ENCODE peak calls at places on chromosome 7, in eight cellular contexts. W is A549, E is thyroid gland, Y is LHCN-M2, K is NCI-H510A treated with DMSO at 0.1 percent for 48 hours, H is iris pigment epithelial cell, G is NCI-H446, I is nucleus accumbens. R is an unnamed sample.

GRCh38 chr7:13181221-13181620 is 493.8 kb downstream of the ARL4A start:
- DNase-seq in W (peak; percentile 2), I (no peak), G (peak; percentile 19), Y (peak; percentile 74), K (peak; percentile 84), E (peak; percentile 63), H (peak; percentile 12), R (no peak)

GRCh38 chr7:35596061-35596460 is 98.9 kb downstream of the HERPUD2 start:
- DNase-seq in H (peak; percentile 51), G (no peak), I (no peak), Y (peak; percentile 94), W (no peak), K (no peak), E (no peak), R (no peak)

GRCh38 chr7:142807855-142808460 is 37.2 kb downstream of the PRSS2 start:
- DNase-seq in E (no peak), K (no peak), H (peak; percentile 63), G (no peak), I (no peak), W (no peak), Y (no peak), R (peak; percentile 88)

GRCh38 chr7:151304856-151305255 is 36.8 kb upstream of the NUB1 start:
- DNase-seq in E (no peak), I (no peak), G (no peak), Y (no peak), W (no peak), K (peak; percentile 19), H (no peak), R (no peak)

GRCh38 chr7:70674268-70675025 is 457.5 kb upstream of the GALNT17 start:
- DNase-seq in W (no peak), H (no peak), Y (no peak), E (no peak), I (peak; percentile 21), K (no peak), G (no peak), R (no peak)

GRCh38 chr7:92665926-92666325 is 75.7 kb upstream of the FAM133B start:
- DNase-seq in I (no peak), H (no peak), Y (peak; percentile 58), K (no peak), G (no peak), W (no peak), E (no peak), R (no peak)

GRCh38 chr7:45898241-45898640 is 10.0 kb downstream of the IGFBP1 start:
- DNase-seq in E (no peak), Y (peak; percentile 47), G (no peak), K (no peak), I (no peak), H (no peak), W (no peak), R (no peak)

GRCh38 chr7:114082934-114083647 is 164.3 kb upstream of the PPP1R3A start:
- DNase-seq in I (no peak), H (no peak), G (no peak), K (no peak), Y (no peak), W (no peak), E (peak; percentile 56), R (no peak)

GRCh38 chr7:17697128-17697881 is 243.0 kb downstream of the SNX13 start:
- DNase-seq in H (no peak), W (peak; percentile 9), G (no peak), E (no peak), I (no peak), Y (no peak), K (no peak), R (no peak)

GRCh38 chr7:7992502-7992901 is 23.9 kb downstream of the GLCCI1 start:
- DNase-seq in K (no peak), H (no peak), Y (peak; percentile 17), E (no peak), I (no peak), G (no peak), W (peak; percentile 18), R (no peak)

GRCh38 chr7:128831178-128831993 is 1.2 kb downstream of the FLNC start:
- DNase-seq in W (no peak), G (no peak), K (no peak), E (no peak), H (peak; percentile 65), I (no peak), Y (peak; percentile 91), R (no peak)

GRCh38 chr7:112414855-112415490 is 35.3 kb upstream of the IFRD1 start:
- DNase-seq in G (peak; percentile 5), W (peak; percentile 61), E (no peak), H (peak; percentile 54), I (no peak), Y (peak; percentile 47), K (peak; percentile 25), R (peak; percentile 70)

GRCh38 chr7:151114151-151115090 is 28.1 kb downstream of the AGAP3 start:
- DNase-seq in W (no peak), I (no peak), Y (no peak), H (peak; percentile 36), E (peak; percentile 76), G (no peak), K (no peak), R (peak; percentile 26)

GRCh38 chr7:133433165-133433812 is 180.4 kb downstream of the EXOC4 start:
- DNase-seq in K (no peak), I (no peak), G (no peak), Y (no peak), W (no peak), H (no peak), E (no peak), R (no peak)

GRCh38 chr7:105644937-105645336 is 63.6 kb upstream of the EFCAB10 start:
- DNase-seq in I (no peak), E (no peak), W (no peak), Y (no peak), K (no peak), H (no peak), G (no peak), R (no peak)

GRCh38 chr7:92904292-92905131 is 68.1 kb upstream of the CDK6 start:
- DNase-seq in Y (peak; percentile 99), K (no peak), G (no peak), W (peak; percentile 48), I (no peak), H (peak; percentile 99), E (no peak), R (peak; percentile 99)

GRCh38 chr7:11203688-11204087 is 230.0 kb downstream of the PHF14 start:
- DNase-seq in K (no peak), G (no peak), I (no peak), H (no peak), Y (peak; percentile 34), W (no peak), E (no peak), R (no peak)

GRCh38 chr7:69256634-69257081 is 341.6 kb upstream of the AUTS2 start:
- DNase-seq in I (peak; percentile 8), E (no peak), G (no peak), K (no peak), Y (no peak), H (no peak), W (peak; percentile 6), R (no peak)

GRCh38 chr7:100641463-100641859 is at the start of gene TFR2:
- DNase-seq in I (no peak), K (no peak), Y (no peak), G (no peak), W (no peak), H (no peak), E (no peak), R (no peak)

GRCh38 chr7:83142365-83142764 is 20.3 kb downstream of the PCLO start:
- DNase-seq in Y (no peak), H (no peak), I (no peak), G (no peak), W (no peak), K (no peak), E (no peak), R (no peak)

GRCh38 chr7:52120908-52121307 is 804.3 kb upstream of the COBL start:
- DNase-seq in K (no peak), E (no peak), H (no peak), I (no peak), W (no peak), G (no peak), Y (no peak), R (no peak)

GRCh38 chr7:105261689-105262088 is 127.0 kb downstream of the SRPK2 start:
- DNase-seq in W (no peak), K (peak; percentile 59), G (no peak), H (peak; percentile 10), I (no peak), Y (peak; percentile 74), E (no peak), R (peak; percentile 83)

GRCh38 chr7:100965723-100966541 is 3.4 kb upstream of the MUC12 start:
- DNase-seq in Y (no peak), I (no peak), W (peak; percentile 88), H (peak; percentile 66), K (no peak), E (peak; percentile 58), G (no peak), R (peak; percentile 95)

GRCh38 chr7:126424985-126425384 is 827.8 kb downstream of the GRM8 start:
- DNase-seq in K (no peak), E (no peak), G (no peak), I (no peak), H (no peak), Y (peak; percentile 34), W (no peak), R (no peak)

GRCh38 chr7:31125171-31125570 is 73.1 kb downstream of the ADCYAP1R1 start:
- DNase-seq in K (no peak), E (no peak), Y (no peak), G (no peak), W (no peak), I (no peak), H (no peak), R (no peak)

GRCh38 chr7:74039337-74039736 is 11.4 kb downstream of the ELN start:
- DNase-seq in W (no peak), I (no peak), Y (peak; percentile 81), H (no peak), K (peak; percentile 26), G (no peak), E (no peak), R (peak; percentile 56)